ENCODE peak calls at places on chromosome 11, in nine cellular contexts. One of them, this sample, is unnamed.

GRCh38 chr11:122229078-122229477 is 113.1 kb upstream of the BLID start:
- DNase-seq in bronchial epithelial cell: no peak
- DNase-seq in stimulated activated CD4-positive, alpha-beta T cell treated with anti-CD3 and anti-CD28 coated beads, Interleukin-15, amount 100 ng/mL, for 1 hour: no peak
- DNase-seq in left ventricle myocardium inferior: no peak
- DNase-seq in T-helper 22 cell: no peak
- DNase-seq in GM23248: peak; percentile 77
- DNase-seq in gastrocnemius medialis: no peak
- DNase-seq in prostate gland: no peak
- DNase-seq in stomach: no peak
- DNase-seq in this sample: no peak

GRCh38 chr11:110778351-110778750 is 66.1 kb upstream of the ARHGAP20 start:
- DNase-seq in bronchial epithelial cell: no peak
- DNase-seq in stimulated activated CD4-positive, alpha-beta T cell treated with anti-CD3 and anti-CD28 coated beads, Interleukin-15, amount 100 ng/mL, for 1 hour: no peak
- DNase-seq in left ventricle myocardium inferior: no peak
- DNase-seq in T-helper 22 cell: no peak
- DNase-seq in GM23248: no peak
- DNase-seq in gastrocnemius medialis: no peak
- DNase-seq in prostate gland: no peak
- DNase-seq in stomach: no peak
- DNase-seq in this sample: no peak

GRCh38 chr11:72740562-72741428 is 11.4 kb downstream of the ARAP1 start:
- DNase-seq in bronchial epithelial cell: no peak
- DNase-seq in stimulated activated CD4-positive, alpha-beta T cell treated with anti-CD3 and anti-CD28 coated beads, Interleukin-15, amount 100 ng/mL, for 1 hour: no peak
- DNase-seq in left ventricle myocardium inferior: no peak
- DNase-seq in T-helper 22 cell: no peak
- DNase-seq in GM23248: no peak
- DNase-seq in gastrocnemius medialis: no peak
- DNase-seq in prostate gland: no peak
- DNase-seq in stomach: no peak
- DNase-seq in this sample: no peak

GRCh38 chr11:66686100-66686785 is 8.6 kb upstream of the RBM4B start:
- DNase-seq in bronchial epithelial cell: peak; percentile 93
- DNase-seq in stimulated activated CD4-positive, alpha-beta T cell treated with anti-CD3 and anti-CD28 coated beads, Interleukin-15, amount 100 ng/mL, for 1 hour: no peak
- DNase-seq in left ventricle myocardium inferior: no peak
- DNase-seq in T-helper 22 cell: no peak
- DNase-seq in GM23248: no peak
- DNase-seq in gastrocnemius medialis: no peak
- DNase-seq in prostate gland: peak; percentile 86
- DNase-seq in stomach: no peak
- DNase-seq in this sample: no peak

GRCh38 chr11:3859373-3859881 is 4.0 kb downstream of the STIM1 start:
- DNase-seq in bronchial epithelial cell: no peak
- DNase-seq in stimulated activated CD4-positive, alpha-beta T cell treated with anti-CD3 and anti-CD28 coated beads, Interleukin-15, amount 100 ng/mL, for 1 hour: no peak
- DNase-seq in left ventricle myocardium inferior: peak; percentile 69
- DNase-seq in T-helper 22 cell: no peak
- DNase-seq in GM23248: no peak
- DNase-seq in gastrocnemius medialis: peak; percentile 93
- DNase-seq in prostate gland: no peak
- DNase-seq in stomach: peak; percentile 73
- DNase-seq in this sample: no peak

GRCh38 chr11:4071828-4072421 is 22.7 kb upstream of the RRM1 start:
- DNase-seq in bronchial epithelial cell: no peak
- DNase-seq in stimulated activated CD4-positive, alpha-beta T cell treated with anti-CD3 and anti-CD28 coated beads, Interleukin-15, amount 100 ng/mL, for 1 hour: no peak
- DNase-seq in left ventricle myocardium inferior: no peak
- DNase-seq in T-helper 22 cell: no peak
- DNase-seq in GM23248: no peak
- DNase-seq in gastrocnemius medialis: no peak
- DNase-seq in prostate gland: no peak
- DNase-seq in stomach: no peak
- DNase-seq in this sample: no peak

GRCh38 chr11:69665669-69666068 is 9.5 kb downstream of the LTO1 start:
- DNase-seq in bronchial epithelial cell: no peak
- DNase-seq in stimulated activated CD4-positive, alpha-beta T cell treated with anti-CD3 and anti-CD28 coated beads, Interleukin-15, amount 100 ng/mL, for 1 hour: no peak
- DNase-seq in left ventricle myocardium inferior: no peak
- DNase-seq in T-helper 22 cell: no peak
- DNase-seq in GM23248: no peak
- DNase-seq in gastrocnemius medialis: no peak
- DNase-seq in prostate gland: no peak
- DNase-seq in stomach: no peak
- DNase-seq in this sample: no peak

GRCh38 chr11:69351460-69351859 is 57.5 kb downstream of the MYEOV start:
- DNase-seq in bronchial epithelial cell: peak; percentile 68
- DNase-seq in stimulated activated CD4-positive, alpha-beta T cell treated with anti-CD3 and anti-CD28 coated beads, Interleukin-15, amount 100 ng/mL, for 1 hour: no peak
- DNase-seq in left ventricle myocardium inferior: no peak
- DNase-seq in T-helper 22 cell: no peak
- DNase-seq in GM23248: peak; percentile 79
- DNase-seq in gastrocnemius medialis: no peak
- DNase-seq in prostate gland: no peak
- DNase-seq in stomach: no peak
- DNase-seq in this sample: no peak

GRCh38 chr11:110356769-110357671 is 60.6 kb upstream of the RDX start:
- DNase-seq in bronchial epithelial cell: no peak
- DNase-seq in stimulated activated CD4-positive, alpha-beta T cell treated with anti-CD3 and anti-CD28 coated beads, Interleukin-15, amount 100 ng/mL, for 1 hour: no peak
- DNase-seq in left ventricle myocardium inferior: no peak
- DNase-seq in T-helper 22 cell: no peak
- DNase-seq in GM23248: peak; percentile 60
- DNase-seq in gastrocnemius medialis: no peak
- DNase-seq in prostate gland: no peak
- DNase-seq in stomach: no peak
- DNase-seq in this sample: peak; percentile 91

GRCh38 chr11:74746868-74747267 is 1.8 kb upstream of the RNF169 start:
- DNase-seq in bronchial epithelial cell: no peak
- DNase-seq in stimulated activated CD4-positive, alpha-beta T cell treated with anti-CD3 and anti-CD28 coated beads, Interleukin-15, amount 100 ng/mL, for 1 hour: no peak
- DNase-seq in left ventricle myocardium inferior: no peak
- DNase-seq in T-helper 22 cell: no peak
- DNase-seq in GM23248: no peak
- DNase-seq in gastrocnemius medialis: no peak
- DNase-seq in prostate gland: no peak
- DNase-seq in stomach: no peak
- DNase-seq in this sample: no peak

GRCh38 chr11:44615913-44616806 is 50.7 kb downstream of the CD82 start:
- DNase-seq in bronchial epithelial cell: no peak
- DNase-seq in stimulated activated CD4-positive, alpha-beta T cell treated with anti-CD3 and anti-CD28 coated beads, Interleukin-15, amount 100 ng/mL, for 1 hour: no peak
- DNase-seq in left ventricle myocardium inferior: peak; percentile 4
- DNase-seq in T-helper 22 cell: no peak
- DNase-seq in GM23248: no peak
- DNase-seq in gastrocnemius medialis: peak; percentile 5
- DNase-seq in prostate gland: no peak
- DNase-seq in stomach: no peak
- DNase-seq in this sample: no peak